ENCODE peak calls at places on chromosomes 13 and 19, in nine cellular contexts. B, X, N, K, Q, I, F, E and T are unnamed samples.

GRCh38 chr13:40371531-40372125 is 294.8 kb downstream of the FOXO1 start:
- DNase-seq in K (no peak), X (no peak), Q (no peak), N (no peak), B (no peak), F (no peak), I (no peak), E (no peak), T (no peak)

GRCh38 chr19:32879741-32880140 is 10.2 kb upstream of the SLC7A9 start:
- DNase-seq in K (peak; percentile 21), E (no peak), B (no peak), F (no peak), N (no peak), Q (no peak), I (no peak), X (no peak), T (no peak)

GRCh38 chr13:45879666-45880065 is 28.1 kb upstream of the SIAH3 start:
- DNase-seq in N (no peak), E (no peak), X (peak; percentile 21), B (peak; percentile 10), I (no peak), Q (no peak), K (peak; percentile 48), F (peak; percentile 39), T (no peak)

GRCh38 chr19:10670876-10671804 is 17.0 kb downstream of the ILF3 start:
- DNase-seq in F (no peak), K (no peak), N (no peak), I (no peak), E (no peak), Q (no peak), B (no peak), X (no peak), T (no peak)

GRCh38 chr19:45440259-45440638 is 16.5 kb upstream of the ERCC1 start:
- DNase-seq in F (no peak), B (no peak), I (no peak), K (no peak), E (no peak), Q (no peak), X (peak; percentile 32), N (no peak), T (peak; percentile 49)

GRCh38 chr19:39372941-39373340 is 18.0 kb downstream of the PAF1 start:
- DNase-seq in F (no peak), X (no peak), Q (no peak), E (no peak), K (no peak), I (no peak), B (no peak), N (no peak), T (no peak)

GRCh38 chr19:18940791-18941627 is at the start of gene HOMER3:
- DNase-seq in Q (peak; percentile 87), I (peak; percentile 99), E (no peak), X (peak; percentile 85), B (peak; percentile 85), K (peak; percentile 86), N (peak; percentile 81), F (no peak), T (peak; percentile 91)

GRCh38 chr13:77810891-77811290 is 107.7 kb downstream of the EDNRB start:
- DNase-seq in X (no peak), F (no peak), Q (no peak), I (no peak), B (no peak), K (no peak), E (no peak), N (no peak), T (no peak)

GRCh38 chr13:113001251-113002140 is 32.5 kb downstream of the MCF2L start:
- DNase-seq in F (peak; percentile 47), E (no peak), N (no peak), X (no peak), K (peak; percentile 68), I (peak; percentile 95), Q (no peak), B (peak; percentile 41), T (no peak)

DNA sequence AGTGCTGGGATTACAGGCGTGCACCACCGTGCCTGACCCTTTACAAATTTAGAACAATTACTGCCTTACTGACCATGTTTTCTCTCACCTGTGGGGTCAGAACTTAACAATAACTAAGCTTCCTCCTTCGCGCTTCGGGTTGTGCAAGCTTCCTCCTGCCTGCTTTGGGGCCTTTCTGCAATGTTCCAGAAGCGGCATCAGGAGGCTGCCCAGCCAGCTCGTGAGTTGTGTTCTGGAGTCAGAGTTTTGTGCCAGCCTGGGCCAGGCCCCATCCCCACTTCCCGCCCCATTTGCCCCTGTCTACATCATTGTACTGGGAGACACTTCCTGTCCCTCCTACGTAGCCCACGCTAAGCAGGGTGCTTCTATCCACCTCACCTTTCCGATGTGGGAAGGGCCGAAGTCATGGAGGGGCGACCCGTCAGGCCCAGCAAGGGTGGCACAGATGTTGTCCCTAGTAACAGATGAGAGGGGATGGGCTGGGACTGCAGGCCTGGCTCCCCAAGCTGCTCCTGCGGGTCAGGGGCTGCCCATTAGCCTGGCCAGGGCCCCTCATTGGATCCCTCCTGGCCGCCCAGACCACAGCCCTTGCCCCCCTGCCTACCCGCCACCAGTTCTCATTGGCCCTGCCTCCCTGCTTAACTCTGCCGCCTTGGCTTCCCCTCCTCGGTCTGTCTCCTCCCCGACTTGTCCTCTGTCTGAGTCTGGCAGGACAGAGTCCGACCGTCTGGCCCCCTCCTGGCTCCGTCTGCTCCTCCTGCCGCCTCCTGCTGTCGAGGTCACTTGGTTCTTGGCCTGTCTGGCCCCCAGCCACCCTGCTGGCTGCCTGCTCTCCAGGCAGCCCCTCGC is 13.5 kb downstream of the UHRF1 start:
- DNase-seq in E (no peak), Q (no peak), I (no peak), X (no peak), K (no peak), F (no peak), N (no peak), B (no peak), T (no peak)
- H3K36me3 ChIP-seq in E (peaks cover 22% of the 10 kb centered on the region), Q (no peaks in the 10 kb centered on the region), I (peaks cover 7% of the 10 kb centered on the region), X (peaks cover 53% of the 10 kb centered on the region), K (no peaks in the 10 kb centered on the region), F (peaks cover 3% of the 10 kb centered on the region), N (no peaks in the 10 kb centered on the region), B (no peaks in the 10 kb centered on the region), T (no peaks in the 10 kb centered on the region)

DNA sequence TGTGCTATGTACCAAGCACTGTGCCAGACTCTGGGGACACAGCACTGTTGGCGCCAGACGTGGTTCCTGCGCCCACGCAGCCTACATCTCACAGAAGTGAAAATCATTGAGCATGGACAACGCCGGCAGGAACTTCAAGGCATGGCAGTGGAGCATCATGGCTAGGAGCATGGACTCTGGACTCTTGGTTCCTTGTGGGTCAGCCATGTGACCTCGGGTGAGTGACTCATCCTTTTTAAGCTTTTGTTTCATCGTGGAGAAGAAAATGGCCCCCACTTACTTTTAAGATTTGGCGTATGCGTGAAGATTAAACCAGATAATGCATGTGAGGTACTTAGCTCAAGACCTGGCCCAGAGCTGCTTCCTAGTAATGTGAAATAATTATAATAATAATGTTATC is 988.5 kb downstream of the UQCRFS1 start:
- DNase-seq in I (no peak), K (no peak), X (no peak), E (no peak), Q (no peak), N (no peak), F (no peak), B (no peak), T (no peak)
- TF ChIP-seq EP300 in I (no peak), K (no peak), X (no peak), E (no peak), Q (no peak), N (no peak), F (no peak), B (no peak), T (no peak)

GRCh38 chr19:13849277-13849676 is 27.7 kb upstream of the NANOS3 start:
- DNase-seq in K (no peak), N (no peak), X (no peak), E (no peak), F (no peak), Q (no peak), I (no peak), B (no peak), T (peak; percentile 54)
- H3K4me1 ChIP-seq in K (peaks cover 37% of the 10 kb centered on the region), N (no peaks in the 10 kb centered on the region), X (peaks cover 39% of the 10 kb centered on the region), E (peaks cover 27% of the 10 kb centered on the region), F (peaks cover 88% of the 10 kb centered on the region), Q (no peaks in the 10 kb centered on the region), I (peaks cover 26% of the 10 kb centered on the region), B (peaks cover 38% of the 10 kb centered on the region), T (peaks cover 11% of the 10 kb centered on the region)

GRCh38 chr19:42293539-42293938 is 8.4 kb upstream of the PRR19 start:
- DNase-seq in F (no peak), X (no peak), N (no peak), I (no peak), K (no peak), B (no peak), E (no peak), Q (no peak), T (no peak)
- H3K36me3 ChIP-seq in F (peaks cover 22% of the 10 kb centered on the region), X (peaks cover 89% of the 10 kb centered on the region), N (peaks cover 31% of the 10 kb centered on the region), I (peaks cover 30% of the 10 kb centered on the region), K (peaks cover 70% of the 10 kb centered on the region), B (no peaks in the 10 kb centered on the region), E (peaks cover 27% of the 10 kb centered on the region), Q (peaks cover 73% of the 10 kb centered on the region), T (no peaks in the 10 kb centered on the region)

DNA sequence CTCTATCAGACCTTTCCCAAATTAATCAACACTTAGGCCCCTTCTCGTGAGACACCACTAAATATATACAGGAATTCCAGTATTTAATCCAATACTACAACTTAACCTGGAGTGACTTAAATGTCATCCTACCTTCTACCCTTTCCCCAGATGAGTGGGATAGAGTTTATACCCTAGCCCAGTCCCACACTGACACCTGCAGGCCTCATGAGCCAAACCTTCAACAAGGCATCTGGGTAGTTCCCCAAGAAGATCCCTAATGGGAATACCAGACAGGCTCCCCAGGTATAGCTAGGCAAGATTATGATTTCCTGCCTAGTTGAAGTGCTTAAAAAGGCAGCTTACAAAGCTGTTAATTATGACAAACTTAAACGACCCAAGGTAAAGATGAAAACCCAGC is 15.9 kb downstream of the ZNF83 start:
- DNase-seq in I (no peak), K (no peak), Q (no peak), N (no peak), F (no peak), B (no peak), E (no peak), X (no peak), T (no peak)
- TF ChIP-seq EP300 in I (no peak), K (no peak), Q (no peak), N (no peak), F (no peak), B (no peak), E (no peak), X (no peak), T (no peak)

DNA sequence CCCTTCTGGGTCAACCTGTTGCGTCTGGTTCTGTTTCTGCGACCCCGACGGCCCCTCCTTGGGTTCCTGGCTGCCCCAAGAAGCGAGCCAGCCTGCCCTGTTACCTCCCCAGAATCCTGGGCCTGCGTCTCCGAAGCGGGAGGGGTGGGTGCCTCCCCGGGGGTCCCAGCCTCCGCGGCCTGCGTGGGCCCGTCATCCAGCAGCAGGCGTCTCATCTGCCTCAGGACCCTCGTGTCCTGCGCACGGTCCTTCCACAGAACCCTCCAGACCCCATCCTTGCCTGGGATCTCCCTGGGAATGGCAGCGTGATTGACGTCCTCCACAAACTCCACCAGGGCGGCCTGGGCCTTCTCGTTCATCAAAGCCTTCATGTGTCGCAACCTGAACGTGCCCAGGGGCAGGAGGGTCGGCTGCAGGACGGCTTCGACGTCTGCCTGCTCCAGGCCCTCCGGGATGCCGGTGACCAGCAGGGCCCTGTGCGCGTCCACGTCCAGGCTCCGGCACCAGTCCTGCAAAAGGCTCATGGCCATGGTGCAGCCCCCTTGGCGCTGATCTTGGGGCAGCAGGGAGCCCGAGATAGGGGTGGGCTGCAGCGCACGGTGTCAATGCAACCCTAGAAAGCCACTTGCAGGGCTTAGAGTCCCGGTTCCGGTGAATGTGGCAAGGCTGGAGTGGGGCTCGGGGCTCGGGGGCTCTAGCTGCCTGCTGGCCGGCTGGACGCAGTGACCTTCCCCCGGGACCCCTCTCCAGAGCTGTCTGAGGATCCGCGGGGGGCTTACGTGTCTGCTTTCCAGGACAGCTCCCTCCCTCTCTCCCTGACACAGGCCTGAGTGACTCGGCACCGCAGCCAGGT is 505 bp downstream of the PNMA8B start:
- DNase-seq in K (no peak), F (no peak), Q (no peak), N (no peak), X (no peak), I (no peak), E (no peak), B (no peak), T (no peak)
- H3K4me1 ChIP-seq in K (peaks cover 18% of the 10 kb centered on the region), F (peaks cover 5% of the 10 kb centered on the region), Q (no peaks in the 10 kb centered on the region), N (no peaks in the 10 kb centered on the region), X (no peaks in the 10 kb centered on the region), I (peaks cover 16% of the 10 kb centered on the region), E (no peaks in the 10 kb centered on the region), B (peaks cover 8% of the 10 kb centered on the region), T (peaks cover 5% of the 10 kb centered on the region)